ENCODE peak calls at places on chromosomes 1 and 21, in seven cellular contexts. One of them, this sample, is unnamed.

GRCh38 chr1:163820748-163821147 is 499.0 kb downstream of the NUF2 start:
- DNase-seq in cardiac muscle cell: no peak
- DNase-seq in CD4-positive, alpha-beta T cell: no peak
- DNase-seq in SJCRH30: no peak
- DNase-seq in HCT116: no peak
- DNase-seq in mammary epithelial cell: no peak
- DNase-seq in sigmoid colon: no peak
- DNase-seq in this sample: no peak

GRCh38 chr21:30880914-30881313 is 466 bp downstream of the KRTAP11-1 start:
- DNase-seq in sigmoid colon: no peak
- DNase-seq in mammary epithelial cell: no peak
- DNase-seq in CD4-positive, alpha-beta T cell: no peak
- DNase-seq in cardiac muscle cell: no peak
- DNase-seq in SJCRH30: no peak
- DNase-seq in HCT116: no peak
- DNase-seq in this sample: no peak

GRCh38 chr1:10965621-10966226 is 46.7 kb upstream of the TARDBP start:
- DNase-seq in sigmoid colon: no peak
- DNase-seq in mammary epithelial cell: peak
- DNase-seq in HCT116: no peak
- DNase-seq in SJCRH30: no peak
- DNase-seq in CD4-positive, alpha-beta T cell: no peak
- DNase-seq in cardiac muscle cell: no peak
- DNase-seq in this sample: no peak

GRCh38 chr1:168609133-168609715 is 32.8 kb downstream of the XCL1 start:
- DNase-seq in CD4-positive, alpha-beta T cell: no peak
- DNase-seq in cardiac muscle cell: peak
- DNase-seq in sigmoid colon: peak
- DNase-seq in SJCRH30: no peak
- DNase-seq in HCT116: no peak
- DNase-seq in mammary epithelial cell: no peak
- DNase-seq in this sample: no peak

GRCh38 chr1:244325056-244325764 is 126.5 kb downstream of the ADSS2 start:
- DNase-seq in HCT116: no peak
- DNase-seq in mammary epithelial cell: no peak
- DNase-seq in sigmoid colon: no peak
- DNase-seq in SJCRH30: no peak
- DNase-seq in CD4-positive, alpha-beta T cell: no peak
- DNase-seq in cardiac muscle cell: no peak
- DNase-seq in this sample: peak

GRCh38 chr1:40036574-40036973 is 4.0 kb upstream of the CAP1 start:
- DNase-seq in CD4-positive, alpha-beta T cell: no peak
- DNase-seq in SJCRH30: peak
- DNase-seq in cardiac muscle cell: no peak
- DNase-seq in mammary epithelial cell: peak
- DNase-seq in sigmoid colon: peak
- DNase-seq in HCT116: no peak
- DNase-seq in this sample: no peak

GRCh38 chr21:31991356-31992331 is 118.8 kb downstream of the HUNK start:
- DNase-seq in HCT116: no peak
- DNase-seq in CD4-positive, alpha-beta T cell: no peak
- DNase-seq in cardiac muscle cell: no peak
- DNase-seq in mammary epithelial cell: no peak
- DNase-seq in sigmoid colon: no peak
- DNase-seq in SJCRH30: no peak
- DNase-seq in this sample: peak

GRCh38 chr1:46413596-46413985 is 19.5 kb downstream of the FAAH start:
- DNase-seq in mammary epithelial cell: no peak
- DNase-seq in HCT116: no peak
- DNase-seq in sigmoid colon: no peak
- DNase-seq in CD4-positive, alpha-beta T cell: no peak
- DNase-seq in SJCRH30: peak
- DNase-seq in cardiac muscle cell: peak
- DNase-seq in this sample: no peak

GRCh38 chr1:89847191-89847729 is 26.4 kb downstream of the LRRC8D start:
- DNase-seq in CD4-positive, alpha-beta T cell: no peak
- DNase-seq in mammary epithelial cell: no peak
- DNase-seq in HCT116: no peak
- DNase-seq in sigmoid colon: no peak
- DNase-seq in SJCRH30: no peak
- DNase-seq in cardiac muscle cell: no peak
- DNase-seq in this sample: no peak

GRCh38 chr1:241800640-241801039 is 47.4 kb upstream of the EXO1 start:
- DNase-seq in HCT116: no peak
- DNase-seq in SJCRH30: no peak
- DNase-seq in sigmoid colon: no peak
- DNase-seq in mammary epithelial cell: no peak
- DNase-seq in CD4-positive, alpha-beta T cell: no peak
- DNase-seq in cardiac muscle cell: no peak
- DNase-seq in this sample: no peak

GRCh38 chr21:44854391-44854663 is 19.2 kb downstream of the PTTG1IP start:
- DNase-seq in cardiac muscle cell: no peak
- DNase-seq in HCT116: no peak
- DNase-seq in CD4-positive, alpha-beta T cell: no peak
- DNase-seq in sigmoid colon: no peak
- DNase-seq in mammary epithelial cell: no peak
- DNase-seq in SJCRH30: no peak
- DNase-seq in this sample: no peak

GRCh38 chr21:44854664-44855446 is 18.6 kb downstream of the PTTG1IP start:
- DNase-seq in cardiac muscle cell: no peak
- DNase-seq in SJCRH30: no peak
- DNase-seq in CD4-positive, alpha-beta T cell: no peak
- DNase-seq in sigmoid colon: no peak
- DNase-seq in HCT116: no peak
- DNase-seq in mammary epithelial cell: no peak
- DNase-seq in this sample: no peak

GRCh38 chr21:44857127-44857892 is 16.2 kb downstream of the PTTG1IP start:
- DNase-seq in SJCRH30: no peak
- DNase-seq in cardiac muscle cell: no peak
- DNase-seq in sigmoid colon: no peak
- DNase-seq in mammary epithelial cell: no peak
- DNase-seq in HCT116: no peak
- DNase-seq in CD4-positive, alpha-beta T cell: no peak
- DNase-seq in this sample: no peak

GRCh38 chr21:44856131-44856530 is 17.4 kb downstream of the PTTG1IP start:
- DNase-seq in sigmoid colon: no peak
- DNase-seq in CD4-positive, alpha-beta T cell: no peak
- DNase-seq in HCT116: no peak
- DNase-seq in SJCRH30: no peak
- DNase-seq in cardiac muscle cell: no peak
- DNase-seq in mammary epithelial cell: no peak
- DNase-seq in this sample: no peak

DNA sequence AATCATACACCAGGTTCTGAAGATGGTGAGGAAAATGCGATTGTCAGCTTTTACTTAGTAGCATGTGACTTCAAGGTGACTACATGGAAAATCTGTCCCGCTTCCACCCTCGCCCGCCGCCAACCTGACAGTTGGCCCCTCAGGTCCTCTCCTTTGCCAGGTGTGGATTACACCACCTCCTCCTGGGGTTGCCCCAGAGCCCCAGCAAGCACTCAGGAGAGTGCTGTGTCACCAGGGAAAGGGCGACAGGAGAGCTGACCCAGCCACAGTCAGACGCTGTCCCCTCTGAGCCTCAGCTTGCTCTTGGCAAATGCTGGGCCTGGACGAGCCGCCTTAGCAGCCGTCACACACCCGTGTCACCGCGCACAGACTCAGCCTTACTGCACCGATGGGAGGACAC is 17.9 kb downstream of the PTTG1IP start:
- DNase-seq in sigmoid colon: no peak
- DNase-seq in cardiac muscle cell: no peak
- DNase-seq in SJCRH30: no peak
- DNase-seq in HCT116: no peak
- DNase-seq in mammary epithelial cell: no peak
- DNase-seq in CD4-positive, alpha-beta T cell: no peak
- DNase-seq in this sample: no peak
- H3K27ac ChIP-seq in sigmoid colon: no peak
- H3K27ac ChIP-seq in cardiac muscle cell: no peak
- H3K27ac ChIP-seq in SJCRH30: no peak
- H3K27ac ChIP-seq in HCT116: no peak
- H3K27ac ChIP-seq in mammary epithelial cell: no peak
- H3K27ac ChIP-seq in CD4-positive, alpha-beta T cell: no peak
- H3K27ac ChIP-seq in this sample: no peak

GRCh38 chr21:21002137-21002536 is 3.9 kb downstream of the NCAM2 start:
- DNase-seq in mammary epithelial cell: no peak
- DNase-seq in SJCRH30: no peak
- DNase-seq in cardiac muscle cell: no peak
- DNase-seq in sigmoid colon: no peak
- DNase-seq in HCT116: no peak
- DNase-seq in CD4-positive, alpha-beta T cell: no peak
- DNase-seq in this sample: no peak
- H3K27ac ChIP-seq in mammary epithelial cell: no peak
- H3K27ac ChIP-seq in SJCRH30: no peak
- H3K27ac ChIP-seq in cardiac muscle cell: no peak
- H3K27ac ChIP-seq in sigmoid colon: no peak
- H3K27ac ChIP-seq in HCT116: no peak
- H3K27ac ChIP-seq in CD4-positive, alpha-beta T cell: no peak
- H3K27ac ChIP-seq in this sample: no peak

GRCh38 chr1:154594811-154595210 is 13.2 kb downstream of the ADAR start:
- DNase-seq in CD4-positive, alpha-beta T cell: no peak
- DNase-seq in cardiac muscle cell: no peak
- DNase-seq in HCT116: no peak
- DNase-seq in SJCRH30: no peak
- DNase-seq in sigmoid colon: no peak
- DNase-seq in mammary epithelial cell: no peak
- DNase-seq in this sample: no peak

GRCh38 chr1:154595621-154596020 is 12.4 kb downstream of the ADAR start:
- DNase-seq in CD4-positive, alpha-beta T cell: no peak
- DNase-seq in HCT116: no peak
- DNase-seq in SJCRH30: no peak
- DNase-seq in cardiac muscle cell: no peak
- DNase-seq in mammary epithelial cell: peak
- DNase-seq in sigmoid colon: no peak
- DNase-seq in this sample: no peak

GRCh38 chr1:154603317-154603716 is 4.7 kb downstream of the ADAR start:
- DNase-seq in CD4-positive, alpha-beta T cell: no peak
- DNase-seq in HCT116: no peak
- DNase-seq in mammary epithelial cell: no peak
- DNase-seq in sigmoid colon: no peak
- DNase-seq in cardiac muscle cell: no peak
- DNase-seq in SJCRH30: no peak
- DNase-seq in this sample: no peak

GRCh38 chr1:154599658-154600057 is 8.3 kb downstream of the ADAR start:
- DNase-seq in SJCRH30: no peak
- DNase-seq in HCT116: no peak
- DNase-seq in sigmoid colon: no peak
- DNase-seq in mammary epithelial cell: no peak
- DNase-seq in cardiac muscle cell: peak
- DNase-seq in CD4-positive, alpha-beta T cell: no peak
- DNase-seq in this sample: no peak

DNA sequence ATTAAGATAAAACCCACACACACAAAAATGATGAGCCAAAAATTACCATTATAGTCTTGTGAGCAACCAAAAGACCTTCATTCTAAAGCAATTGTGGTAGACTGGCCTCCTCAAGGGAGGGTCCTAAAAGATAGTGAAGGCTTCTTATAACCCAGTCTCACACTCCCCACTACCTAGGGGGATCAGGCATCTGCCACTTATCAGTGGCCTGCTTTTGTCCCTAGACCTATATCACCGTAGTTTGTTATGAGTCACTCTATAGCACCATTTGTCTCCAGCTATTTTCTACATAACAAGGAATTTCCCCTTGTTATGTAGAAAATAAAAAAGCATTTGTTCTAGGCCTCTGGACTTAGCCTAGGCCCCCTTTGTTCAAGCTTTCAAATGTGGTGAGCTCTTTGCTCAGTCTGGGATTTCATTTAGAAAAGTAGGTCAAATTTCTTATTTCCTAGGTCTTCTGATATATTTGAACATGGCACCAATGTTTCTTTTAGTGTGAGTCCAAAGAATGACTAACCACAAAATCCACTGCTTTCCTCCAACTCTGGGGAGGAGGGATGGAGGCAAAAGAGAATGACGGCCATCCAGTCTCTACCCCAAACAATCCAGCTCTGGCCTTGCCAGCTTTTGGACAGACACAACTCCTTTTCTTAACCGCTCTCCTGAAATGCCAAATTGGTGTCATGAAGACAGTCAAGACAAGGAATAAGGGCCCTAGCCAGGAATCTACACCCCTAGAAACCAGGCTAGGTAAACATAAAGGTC is 8.9 kb downstream of the ADAR start:
- DNase-seq in HCT116: no peak
- DNase-seq in mammary epithelial cell: no peak
- DNase-seq in SJCRH30: no peak
- DNase-seq in cardiac muscle cell: no peak
- DNase-seq in CD4-positive, alpha-beta T cell: no peak
- DNase-seq in sigmoid colon: no peak
- DNase-seq in this sample: no peak
- H3K27ac ChIP-seq in HCT116: no peak
- H3K27ac ChIP-seq in mammary epithelial cell: no peak
- H3K27ac ChIP-seq in SJCRH30: no peak
- H3K27ac ChIP-seq in cardiac muscle cell: peak
- H3K27ac ChIP-seq in CD4-positive, alpha-beta T cell: no peak
- H3K27ac ChIP-seq in sigmoid colon: peak
- H3K27ac ChIP-seq in this sample: no peak

DNA sequence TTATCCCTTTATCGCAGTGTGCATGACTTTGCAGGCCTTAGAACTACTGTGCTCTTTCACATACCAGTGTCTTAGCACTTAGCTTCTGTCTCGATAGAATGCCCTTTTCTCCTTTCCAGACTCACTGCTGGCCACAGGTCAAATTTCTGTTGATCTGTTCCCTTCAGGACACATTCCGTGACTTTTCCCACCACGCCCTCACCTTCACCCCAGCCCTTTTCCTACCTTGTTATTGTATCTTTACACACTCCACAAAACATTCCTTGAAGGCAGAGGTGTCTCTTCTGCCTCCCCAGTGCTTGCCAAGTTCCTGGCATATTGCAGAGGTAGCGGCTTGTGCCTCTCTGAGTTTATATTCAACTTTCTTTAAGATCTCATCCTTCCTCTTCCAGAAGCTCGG is 3.7 kb upstream of the IGSF9 start:
- DNase-seq in SJCRH30: no peak
- DNase-seq in cardiac muscle cell: no peak
- DNase-seq in CD4-positive, alpha-beta T cell: no peak
- DNase-seq in sigmoid colon: no peak
- DNase-seq in HCT116: no peak
- DNase-seq in mammary epithelial cell: no peak
- DNase-seq in this sample: peak
- H3K27ac ChIP-seq in SJCRH30: no peak
- H3K27ac ChIP-seq in cardiac muscle cell: no peak
- H3K27ac ChIP-seq in CD4-positive, alpha-beta T cell: no peak
- H3K27ac ChIP-seq in sigmoid colon: peak
- H3K27ac ChIP-seq in HCT116: no peak
- H3K27ac ChIP-seq in mammary epithelial cell: no peak
- H3K27ac ChIP-seq in this sample: peak

GRCh38 chr1:27773732-27774445 is 870 bp downstream of the STX12 start:
- DNase-seq in CD4-positive, alpha-beta T cell: no peak
- DNase-seq in cardiac muscle cell: no peak
- DNase-seq in sigmoid colon: no peak
- DNase-seq in HCT116: no peak
- DNase-seq in SJCRH30: no peak
- DNase-seq in mammary epithelial cell: peak
- DNase-seq in this sample: peak
- H3K27ac ChIP-seq in CD4-positive, alpha-beta T cell: peak
- H3K27ac ChIP-seq in cardiac muscle cell: peak
- H3K27ac ChIP-seq in sigmoid colon: peak
- H3K27ac ChIP-seq in HCT116: peak
- H3K27ac ChIP-seq in SJCRH30: peak
- H3K27ac ChIP-seq in mammary epithelial cell: peak
- H3K27ac ChIP-seq in this sample: peak